ENCODE peak calls at places on chromosomes 12 and 14, in five cellular contexts. One of them, this sample, is unnamed. For H3K4me1, the result is how much of the 10 kb centered on the place peaks cover.

GRCh38 chr12:29286081-29286800 is 94.7 kb downstream of the ERGIC2 start:
- DNase-seq in fibroblast of lung: peak
- DNase-seq in left ventricle myocardium inferior: no peak
- DNase-seq in heart left ventricle: no peak
- DNase-seq in H9: no peak
- DNase-seq in this sample: no peak

GRCh38 chr12:153080-153746 is 60.7 kb downstream of the SLC6A12 start:
- DNase-seq in fibroblast of lung: peak
- DNase-seq in left ventricle myocardium inferior: peak
- DNase-seq in heart left ventricle: no peak
- DNase-seq in H9: peak
- DNase-seq in this sample: peak

GRCh38 chr12:10212623-10213131 is at the start of gene GABARAPL1:
- DNase-seq in fibroblast of lung: peak
- DNase-seq in left ventricle myocardium inferior: peak
- DNase-seq in heart left ventricle: peak
- DNase-seq in H9: peak
- DNase-seq in this sample: peak

GRCh38 chr14:74414793-74415437 is 11.1 kb downstream of the SYNDIG1L start:
- DNase-seq in fibroblast of lung: no peak
- DNase-seq in left ventricle myocardium inferior: no peak
- DNase-seq in heart left ventricle: no peak
- DNase-seq in H9: peak
- DNase-seq in this sample: no peak

GRCh38 chr14:41167040-41167439 is 439.6 kb upstream of the LRFN5 start:
- DNase-seq in fibroblast of lung: no peak
- DNase-seq in left ventricle myocardium inferior: no peak
- DNase-seq in heart left ventricle: no peak
- DNase-seq in H9: peak
- DNase-seq in this sample: no peak

GRCh38 chr12:58540480-58541299 is 379.6 kb downstream of the LRIG3 start:
- DNase-seq in fibroblast of lung: peak
- DNase-seq in left ventricle myocardium inferior: peak
- DNase-seq in heart left ventricle: peak
- DNase-seq in H9: peak
- DNase-seq in this sample: peak

GRCh38 chr14:21525995-21526671 is at the start of gene SALL2:
- DNase-seq in fibroblast of lung: peak
- DNase-seq in left ventricle myocardium inferior: peak
- DNase-seq in heart left ventricle: peak
- DNase-seq in H9: peak
- DNase-seq in this sample: peak

GRCh38 chr14:28766505-28767238 is at the start of gene FOXG1:
- DNase-seq in fibroblast of lung: peak
- DNase-seq in left ventricle myocardium inferior: no peak
- DNase-seq in heart left ventricle: no peak
- DNase-seq in H9: peak
- DNase-seq in this sample: no peak

GRCh38 chr14:77027538-77028383 is 747 bp downstream of the IRF2BPL start:
- DNase-seq in fibroblast of lung: peak
- DNase-seq in left ventricle myocardium inferior: peak
- DNase-seq in heart left ventricle: peak
- DNase-seq in H9: peak
- DNase-seq in this sample: peak

GRCh38 chr14:77026166-77026929 is 2.2 kb downstream of the IRF2BPL start:
- DNase-seq in fibroblast of lung: peak
- DNase-seq in left ventricle myocardium inferior: peak
- DNase-seq in heart left ventricle: no peak
- DNase-seq in H9: no peak
- DNase-seq in this sample: no peak

GRCh38 chr14:77024171-77024627 is 4.3 kb downstream of the IRF2BPL start:
- DNase-seq in fibroblast of lung: peak
- DNase-seq in left ventricle myocardium inferior: peak
- DNase-seq in heart left ventricle: peak
- DNase-seq in H9: peak
- DNase-seq in this sample: peak

GRCh38 chr14:77026930-77027537 is 1.5 kb downstream of the IRF2BPL start:
- DNase-seq in fibroblast of lung: peak
- DNase-seq in left ventricle myocardium inferior: peak
- DNase-seq in heart left ventricle: peak
- DNase-seq in H9: no peak
- DNase-seq in this sample: no peak

DNA sequence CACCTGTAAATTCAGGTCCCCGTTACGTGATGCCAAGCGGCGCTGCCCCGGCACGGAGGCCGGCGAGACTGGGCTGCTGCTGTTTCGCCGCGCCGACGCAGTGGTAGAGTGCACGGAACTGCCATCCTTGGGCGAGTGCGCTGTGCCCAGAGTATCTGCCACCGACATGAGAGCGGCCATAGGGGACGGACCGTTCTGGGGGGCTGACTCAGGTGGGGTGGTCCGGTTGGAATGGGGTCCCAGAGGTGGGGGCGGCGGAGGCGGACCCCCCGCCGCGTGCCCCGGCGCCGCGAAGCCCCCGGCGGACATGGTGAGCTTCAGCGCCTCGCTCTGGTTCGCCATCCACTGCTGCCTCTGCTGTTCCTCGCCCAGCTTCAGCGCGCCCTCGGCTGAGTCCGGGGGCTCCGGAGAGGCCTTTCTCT is 2.8 kb downstream of the IRF2BPL start:
- DNase-seq in fibroblast of lung: no peak
- DNase-seq in left ventricle myocardium inferior: peak
- DNase-seq in heart left ventricle: no peak
- DNase-seq in H9: no peak
- DNase-seq in this sample: no peak
- H3K4me1 ChIP-seq in fibroblast of lung: under half
- H3K4me1 ChIP-seq in left ventricle myocardium inferior: half or more
- H3K4me1 ChIP-seq in heart left ventricle: half or more
- H3K4me1 ChIP-seq in H9: under half
- H3K4me1 ChIP-seq in this sample: under half

GRCh38 chr12:120101182-120101581 is 15.4 kb downstream of the RAB35 start:
- DNase-seq in fibroblast of lung: no peak
- DNase-seq in left ventricle myocardium inferior: no peak
- DNase-seq in heart left ventricle: no peak
- DNase-seq in H9: no peak
- DNase-seq in this sample: no peak
- TF ChIP-seq CTCF in fibroblast of lung: no peak
- TF ChIP-seq CTCF in left ventricle myocardium inferior: no peak
- TF ChIP-seq CTCF in heart left ventricle: no peak
- TF ChIP-seq CTCF in H9: no peak
- TF ChIP-seq CTCF in this sample: no peak

DNA sequence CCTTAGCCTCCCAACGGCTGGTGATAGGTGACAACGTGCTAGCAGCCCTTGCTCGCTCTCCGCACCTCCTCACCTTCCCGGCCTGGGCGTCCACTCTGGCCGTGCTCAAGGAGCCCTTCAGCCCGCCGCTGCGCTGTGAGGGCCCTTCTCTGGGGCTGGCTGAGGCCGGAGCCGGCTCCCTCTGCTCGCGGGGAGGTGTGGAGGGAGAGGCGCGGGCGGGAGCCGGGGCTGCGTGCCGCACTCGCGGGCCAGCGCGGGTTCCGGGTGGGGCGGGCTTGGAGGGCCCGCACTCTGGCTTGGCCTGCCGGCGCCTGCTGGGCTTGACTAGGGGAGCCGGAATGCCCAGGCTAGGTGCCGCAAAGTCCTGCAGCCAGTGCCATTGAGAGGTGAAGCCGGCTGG is 131.1 kb downstream of the CCER1 start:
- DNase-seq in fibroblast of lung: no peak
- DNase-seq in left ventricle myocardium inferior: no peak
- DNase-seq in heart left ventricle: no peak
- DNase-seq in H9: no peak
- DNase-seq in this sample: no peak
- H3K4me1 ChIP-seq in fibroblast of lung: under half
- H3K4me1 ChIP-seq in left ventricle myocardium inferior: under half
- H3K4me1 ChIP-seq in heart left ventricle: under half
- H3K4me1 ChIP-seq in H9: under half
- H3K4me1 ChIP-seq in this sample: under half

GRCh38 chr14:68146812-68147211 is 327.2 kb downstream of the RAD51B start:
- DNase-seq in fibroblast of lung: peak
- DNase-seq in left ventricle myocardium inferior: no peak
- DNase-seq in heart left ventricle: no peak
- DNase-seq in H9: no peak
- DNase-seq in this sample: no peak

GRCh38 chr14:68145539-68145938 is 326.0 kb downstream of the RAD51B start:
- DNase-seq in fibroblast of lung: peak
- DNase-seq in left ventricle myocardium inferior: no peak
- DNase-seq in heart left ventricle: no peak
- DNase-seq in H9: no peak
- DNase-seq in this sample: no peak

GRCh38 chr14:68144051-68144681 is 324.6 kb downstream of the RAD51B start:
- DNase-seq in fibroblast of lung: peak
- DNase-seq in left ventricle myocardium inferior: no peak
- DNase-seq in heart left ventricle: peak
- DNase-seq in H9: no peak
- DNase-seq in this sample: peak

GRCh38 chr14:68143341-68143807 is 323.8 kb downstream of the RAD51B start:
- DNase-seq in fibroblast of lung: peak
- DNase-seq in left ventricle myocardium inferior: peak
- DNase-seq in heart left ventricle: peak
- DNase-seq in H9: no peak
- DNase-seq in this sample: peak

DNA sequence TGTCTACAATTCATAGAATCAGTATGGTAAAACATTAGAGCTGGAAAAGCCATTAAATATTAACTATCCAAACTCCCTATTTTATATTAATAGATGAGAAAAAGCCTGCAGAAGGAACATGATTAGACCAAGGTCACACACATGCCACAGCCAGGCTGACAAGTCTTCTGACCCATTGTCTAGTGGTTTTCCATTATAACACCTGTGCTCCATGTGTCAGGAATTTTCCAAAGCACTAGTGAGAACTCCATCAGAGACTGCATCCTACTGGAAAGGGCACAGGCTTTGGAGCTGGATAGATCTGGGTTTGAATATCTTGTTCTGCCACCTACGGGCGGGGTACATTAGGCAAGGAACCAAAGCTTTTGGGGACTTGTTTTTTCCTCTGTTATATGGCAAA is 325.5 kb downstream of the RAD51B start:
- DNase-seq in fibroblast of lung: no peak
- DNase-seq in left ventricle myocardium inferior: no peak
- DNase-seq in heart left ventricle: no peak
- DNase-seq in H9: no peak
- DNase-seq in this sample: peak
- TF ChIP-seq CTCF in fibroblast of lung: no peak
- TF ChIP-seq CTCF in left ventricle myocardium inferior: no peak
- TF ChIP-seq CTCF in heart left ventricle: no peak
- TF ChIP-seq CTCF in H9: no peak
- TF ChIP-seq CTCF in this sample: no peak

DNA sequence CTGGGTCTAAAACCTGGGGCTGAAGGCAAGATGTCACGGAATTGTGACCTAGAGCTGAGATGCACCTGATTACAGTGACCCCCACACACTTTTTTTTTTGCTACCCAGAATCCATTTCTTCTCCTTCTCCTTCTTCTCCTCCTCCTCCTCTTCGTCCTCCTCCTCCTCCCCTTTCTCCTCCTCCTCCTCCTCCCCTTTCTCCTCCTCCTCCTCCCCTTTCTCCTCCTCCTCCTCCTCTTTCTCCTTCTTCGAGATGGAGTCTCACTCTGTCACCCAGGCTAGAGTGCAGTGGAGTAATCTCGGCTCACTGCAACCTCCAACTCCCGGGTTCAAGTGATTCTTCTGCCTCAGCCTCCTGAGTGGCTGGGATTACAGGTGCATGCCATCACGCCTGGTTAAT is 19.4 kb upstream of the FLVCR2 start:
- DNase-seq in fibroblast of lung: no peak
- DNase-seq in left ventricle myocardium inferior: no peak
- DNase-seq in heart left ventricle: no peak
- DNase-seq in H9: no peak
- DNase-seq in this sample: no peak
- H3K4me1 ChIP-seq in fibroblast of lung: under half
- H3K4me1 ChIP-seq in left ventricle myocardium inferior: under half
- H3K4me1 ChIP-seq in heart left ventricle: under half
- H3K4me1 ChIP-seq in H9: under half
- H3K4me1 ChIP-seq in this sample: under half

GRCh38 chr14:59919582-59920377 is at the start of gene LRRC9:
- DNase-seq in fibroblast of lung: peak
- DNase-seq in left ventricle myocardium inferior: peak
- DNase-seq in heart left ventricle: peak
- DNase-seq in H9: peak
- DNase-seq in this sample: peak
- TF ChIP-seq CTCF in fibroblast of lung: no peak
- TF ChIP-seq CTCF in left ventricle myocardium inferior: no peak
- TF ChIP-seq CTCF in heart left ventricle: no peak
- TF ChIP-seq CTCF in H9: peak
- TF ChIP-seq CTCF in this sample: no peak

DNA sequence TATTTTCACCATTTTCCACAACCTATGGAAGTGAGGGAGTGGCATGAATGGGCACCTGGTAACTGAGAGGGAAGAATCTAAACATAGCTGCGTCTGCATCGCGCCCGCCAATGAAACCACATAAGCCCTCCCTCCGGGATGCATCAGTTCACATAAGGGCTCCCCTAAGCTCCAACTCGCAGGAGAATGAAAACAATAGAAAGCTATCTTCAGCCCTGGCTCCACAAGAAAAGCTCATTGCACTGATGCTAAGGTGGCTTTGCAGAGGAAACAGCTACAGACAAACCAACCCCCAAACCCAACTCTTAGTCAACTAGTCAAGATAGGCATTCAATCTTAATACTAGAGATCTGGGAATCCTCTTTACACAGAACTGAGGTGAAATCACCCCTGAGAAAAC is 173.3 kb downstream of the FOXN3 start:
- DNase-seq in fibroblast of lung: no peak
- DNase-seq in left ventricle myocardium inferior: no peak
- DNase-seq in heart left ventricle: no peak
- DNase-seq in H9: no peak
- DNase-seq in this sample: no peak
- H3K4me1 ChIP-seq in fibroblast of lung: under half
- H3K4me1 ChIP-seq in left ventricle myocardium inferior: half or more
- H3K4me1 ChIP-seq in heart left ventricle: half or more
- H3K4me1 ChIP-seq in H9: under half
- H3K4me1 ChIP-seq in this sample: under half

GRCh38 chr12:52141306-52141705 is 50.5 kb downstream of the KRT80 start:
- DNase-seq in fibroblast of lung: no peak
- DNase-seq in left ventricle myocardium inferior: no peak
- DNase-seq in heart left ventricle: no peak
- DNase-seq in H9: peak
- DNase-seq in this sample: no peak

GRCh38 chr12:52139579-52140062 is 52.2 kb downstream of the KRT80 start:
- DNase-seq in fibroblast of lung: no peak
- DNase-seq in left ventricle myocardium inferior: no peak
- DNase-seq in heart left ventricle: no peak
- DNase-seq in H9: peak
- DNase-seq in this sample: peak

GRCh38 chr12:52141875-52142274 is 49.9 kb downstream of the KRT80 start:
- DNase-seq in fibroblast of lung: no peak
- DNase-seq in left ventricle myocardium inferior: no peak
- DNase-seq in heart left ventricle: no peak
- DNase-seq in H9: no peak
- DNase-seq in this sample: no peak

GRCh38 chr12:52144512-52145227 is 47.1 kb downstream of the KRT80 start:
- DNase-seq in fibroblast of lung: no peak
- DNase-seq in left ventricle myocardium inferior: no peak
- DNase-seq in heart left ventricle: no peak
- DNase-seq in H9: peak
- DNase-seq in this sample: peak

GRCh38 chr12:52142431-52142830 is 49.4 kb downstream of the KRT80 start:
- DNase-seq in fibroblast of lung: no peak
- DNase-seq in left ventricle myocardium inferior: no peak
- DNase-seq in heart left ventricle: no peak
- DNase-seq in H9: no peak
- DNase-seq in this sample: no peak
- TF ChIP-seq CTCF in fibroblast of lung: no peak
- TF ChIP-seq CTCF in left ventricle myocardium inferior: no peak
- TF ChIP-seq CTCF in heart left ventricle: no peak
- TF ChIP-seq CTCF in H9: no peak
- TF ChIP-seq CTCF in this sample: no peak